ENCODE peak calls at places on chromosomes 16 and 17, in nine cellular contexts. One of them, this sample, is unnamed.

GRCh38 chr16:73054131-73054496 is 6.2 kb upstream of the ZFHX3 start:
- DNase-seq in NCI-H226: no peak
- DNase-seq in pulmonary artery endothelial cell: no peak
- DNase-seq in HS-5: no peak
- DNase-seq in endothelial cell: no peak
- DNase-seq in globus pallidus: no peak
- DNase-seq in mammary epithelial cell: no peak
- DNase-seq in activated CD4-positive, alpha-beta T cell treated with anti-CD3 and anti-CD28 coated beads, Interleukin-2, amount 50 U/mL, for 48 hours: no peak
- DNase-seq in breast epithelium: no peak
- DNase-seq in this sample: no peak

GRCh38 chr16:86517652-86518258 is 7.4 kb downstream of the FOXF1 start:
- DNase-seq in NCI-H226: peak; percentile 32
- DNase-seq in pulmonary artery endothelial cell: no peak
- DNase-seq in HS-5: no peak
- DNase-seq in endothelial cell: peak; percentile 80
- DNase-seq in globus pallidus: peak; percentile 63
- DNase-seq in mammary epithelial cell: peak; percentile 27
- DNase-seq in activated CD4-positive, alpha-beta T cell treated with anti-CD3 and anti-CD28 coated beads, Interleukin-2, amount 50 U/mL, for 48 hours: peak; percentile 33
- DNase-seq in breast epithelium: no peak
- DNase-seq in this sample: no peak

GRCh38 chr16:64900517-64900916 is 221.3 kb downstream of the CDH11 start:
- DNase-seq in NCI-H226: no peak
- DNase-seq in pulmonary artery endothelial cell: no peak
- DNase-seq in HS-5: no peak
- DNase-seq in endothelial cell: no peak
- DNase-seq in globus pallidus: no peak
- DNase-seq in mammary epithelial cell: no peak
- DNase-seq in activated CD4-positive, alpha-beta T cell treated with anti-CD3 and anti-CD28 coated beads, Interleukin-2, amount 50 U/mL, for 48 hours: no peak
- DNase-seq in breast epithelium: no peak
- DNase-seq in this sample: no peak

GRCh38 chr16:74667215-74667765 is 613 bp upstream of the RFWD3 start:
- DNase-seq in NCI-H226: no peak
- DNase-seq in pulmonary artery endothelial cell: no peak
- DNase-seq in HS-5: no peak
- DNase-seq in endothelial cell: peak; percentile 51
- DNase-seq in globus pallidus: peak; percentile 34
- DNase-seq in mammary epithelial cell: peak; percentile 19
- DNase-seq in activated CD4-positive, alpha-beta T cell treated with anti-CD3 and anti-CD28 coated beads, Interleukin-2, amount 50 U/mL, for 48 hours: peak; percentile 42
- DNase-seq in breast epithelium: no peak
- DNase-seq in this sample: no peak

GRCh38 chr16:23771027-23771426 is 16.2 kb downstream of the CHP2 start:
- DNase-seq in NCI-H226: no peak
- DNase-seq in pulmonary artery endothelial cell: no peak
- DNase-seq in HS-5: no peak
- DNase-seq in endothelial cell: no peak
- DNase-seq in globus pallidus: no peak
- DNase-seq in mammary epithelial cell: peak; percentile 89
- DNase-seq in activated CD4-positive, alpha-beta T cell treated with anti-CD3 and anti-CD28 coated beads, Interleukin-2, amount 50 U/mL, for 48 hours: no peak
- DNase-seq in breast epithelium: no peak
- DNase-seq in this sample: peak; percentile 81

GRCh38 chr16:68645494-68646388 is 631 bp downstream of the CDH3 start:
- DNase-seq in NCI-H226: no peak
- DNase-seq in pulmonary artery endothelial cell: no peak
- DNase-seq in HS-5: no peak
- DNase-seq in endothelial cell: peak; percentile 37
- DNase-seq in globus pallidus: no peak
- DNase-seq in mammary epithelial cell: peak; percentile 26
- DNase-seq in activated CD4-positive, alpha-beta T cell treated with anti-CD3 and anti-CD28 coated beads, Interleukin-2, amount 50 U/mL, for 48 hours: no peak
- DNase-seq in breast epithelium: peak; percentile 55
- DNase-seq in this sample: no peak

GRCh38 chr16:12203780-12204351 is 227.3 kb downstream of the SNX29 start:
- DNase-seq in NCI-H226: no peak
- DNase-seq in pulmonary artery endothelial cell: no peak
- DNase-seq in HS-5: no peak
- DNase-seq in endothelial cell: no peak
- DNase-seq in globus pallidus: peak; percentile 57
- DNase-seq in mammary epithelial cell: no peak
- DNase-seq in activated CD4-positive, alpha-beta T cell treated with anti-CD3 and anti-CD28 coated beads, Interleukin-2, amount 50 U/mL, for 48 hours: no peak
- DNase-seq in breast epithelium: no peak
- DNase-seq in this sample: no peak

GRCh38 chr17:58325976-58326468 is 2.6 kb downstream of the TSPOAP1 start:
- DNase-seq in NCI-H226: no peak
- DNase-seq in pulmonary artery endothelial cell: no peak
- DNase-seq in HS-5: no peak
- DNase-seq in endothelial cell: no peak
- DNase-seq in globus pallidus: no peak
- DNase-seq in mammary epithelial cell: no peak
- DNase-seq in activated CD4-positive, alpha-beta T cell treated with anti-CD3 and anti-CD28 coated beads, Interleukin-2, amount 50 U/mL, for 48 hours: no peak
- DNase-seq in breast epithelium: no peak
- DNase-seq in this sample: no peak

GRCh38 chr17:43917348-43918025 is 10.2 kb upstream of the MPP2 start:
- DNase-seq in NCI-H226: no peak
- DNase-seq in pulmonary artery endothelial cell: no peak
- DNase-seq in HS-5: no peak
- DNase-seq in endothelial cell: peak; percentile 60
- DNase-seq in globus pallidus: peak; percentile 33
- DNase-seq in mammary epithelial cell: no peak
- DNase-seq in activated CD4-positive, alpha-beta T cell treated with anti-CD3 and anti-CD28 coated beads, Interleukin-2, amount 50 U/mL, for 48 hours: peak; percentile 47
- DNase-seq in breast epithelium: no peak
- DNase-seq in this sample: no peak

GRCh38 chr16:85137323-85138072 is 25.2 kb upstream of the CIBAR2 start:
- DNase-seq in NCI-H226: peak; percentile 81
- DNase-seq in pulmonary artery endothelial cell: no peak
- DNase-seq in HS-5: no peak
- DNase-seq in endothelial cell: no peak
- DNase-seq in globus pallidus: peak; percentile 88
- DNase-seq in mammary epithelial cell: no peak
- DNase-seq in activated CD4-positive, alpha-beta T cell treated with anti-CD3 and anti-CD28 coated beads, Interleukin-2, amount 50 U/mL, for 48 hours: no peak
- DNase-seq in breast epithelium: peak; percentile 91
- DNase-seq in this sample: no peak

GRCh38 chr17:50200447-50201225 is 795 bp downstream of the COL1A1 start:
- DNase-seq in NCI-H226: peak; percentile 87
- DNase-seq in pulmonary artery endothelial cell: no peak
- DNase-seq in HS-5: peak; percentile 78
- DNase-seq in endothelial cell: peak; percentile 84
- DNase-seq in globus pallidus: peak; percentile 51
- DNase-seq in mammary epithelial cell: peak; percentile 80
- DNase-seq in activated CD4-positive, alpha-beta T cell treated with anti-CD3 and anti-CD28 coated beads, Interleukin-2, amount 50 U/mL, for 48 hours: peak; percentile 83
- DNase-seq in breast epithelium: peak; percentile 87
- DNase-seq in this sample: no peak

This sample was measured in epithelial cell of prostate.